ENCODE peak calls at places on chromosomes 1 and 21, in six cellular contexts. Y, G, T, W, Z and D are unnamed samples. For H3K9me3 and H3K4me1, the result is how much of the 10 kb centered on the place peaks cover.

GRCh38 chr1:31715097-31715872 is 11.5 kb upstream of the COL16A1 start:
- DNase-seq in G (peak), T (peak), Y (peak), W (peak), Z (no peak), D (no peak)

GRCh38 chr1:6260433-6260934 is 414 bp downstream of the GPR153 start:
- DNase-seq in Z (peak), T (no peak), G (peak), Y (peak), W (peak), D (no peak)

GRCh38 chr1:53982034-53982761 is 35.8 kb downstream of the LDLRAD1 start:
- DNase-seq in G (peak), W (no peak), T (peak), Y (no peak), Z (peak), D (no peak)

GRCh38 chr1:57983441-57983840 is 559.6 kb upstream of the DAB1 start:
- DNase-seq in Z (no peak), W (no peak), Y (no peak), G (no peak), T (no peak), D (no peak)

GRCh38 chr1:205505791-205506190 is 1.3 kb downstream of the CDK18 start:
- DNase-seq in Y (peak), Z (peak), G (peak), W (no peak), T (peak), D (no peak)

GRCh38 chr1:63368131-63368530 is 704 bp downstream of the ALG6 start:
- DNase-seq in Z (no peak), Y (no peak), W (peak), T (no peak), G (no peak), D (no peak)

GRCh38 chr1:96418969-96419368 is 302.6 kb upstream of the PTBP2 start:
- DNase-seq in Y (no peak), G (no peak), T (no peak), W (no peak), Z (no peak), D (no peak)

GRCh38 chr1:36595921-36596320 is 113.2 kb upstream of the CSF3R start:
- DNase-seq in T (no peak), Z (no peak), G (no peak), Y (no peak), W (no peak), D (no peak)

GRCh38 chr1:29939086-29939485 is 702.8 kb downstream of the PTPRU start:
- DNase-seq in Z (peak), W (no peak), Y (no peak), G (no peak), T (no peak), D (no peak)

GRCh38 chr1:178037510-178038253 is 56.2 kb upstream of the RASAL2 start:
- DNase-seq in Z (peak), Y (peak), T (peak), W (no peak), G (peak), D (no peak)

GRCh38 chr1:2645143-2645542 is 12.3 kb upstream of the MMEL1 start:
- DNase-seq in T (no peak), G (no peak), W (no peak), Z (no peak), Y (peak), D (no peak)

GRCh38 chr1:2645776-2646175 is 13.0 kb upstream of the MMEL1 start:
- DNase-seq in Y (peak), G (no peak), W (no peak), Z (no peak), T (no peak), D (no peak)

GRCh38 chr1:2646837-2647236 is 14.0 kb upstream of the MMEL1 start:
- DNase-seq in T (no peak), Y (no peak), G (no peak), W (no peak), Z (no peak), D (no peak)

GRCh38 chr1:2650967-2651645 is 18.3 kb upstream of the MMEL1 start:
- DNase-seq in T (no peak), Z (no peak), G (no peak), W (no peak), Y (peak), D (no peak)
- H3K9me3 ChIP-seq in T (under half), Z (under half), G (under half), W (under half), Y (under half), D (under half)

DNA sequence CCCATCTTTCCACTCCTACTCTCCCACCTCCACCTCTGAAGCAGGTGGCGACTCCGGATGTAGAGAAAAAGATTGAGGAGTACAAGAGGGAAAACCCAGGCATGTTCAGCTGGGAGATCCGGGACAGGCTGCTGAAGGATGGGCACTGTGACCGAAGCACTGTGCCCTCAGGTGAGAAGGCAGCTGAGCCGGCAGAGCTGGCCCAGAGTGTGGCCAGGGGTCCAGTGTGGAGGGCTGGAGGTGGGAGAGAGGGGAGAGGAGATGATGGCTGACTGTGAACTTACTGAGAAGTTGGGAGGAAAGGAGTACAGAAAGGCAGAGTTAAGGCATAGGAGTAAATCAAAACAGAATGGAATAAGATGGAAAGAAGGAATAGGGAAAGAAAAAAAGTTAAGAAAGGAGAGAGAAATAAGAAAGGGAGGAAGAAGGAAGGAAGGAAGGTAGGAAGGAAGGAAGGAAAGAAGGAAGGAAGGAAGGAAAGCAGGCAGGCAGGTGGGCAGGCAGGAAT is 4.5 kb downstream of the PAX7 start:
- DNase-seq in Y (no peak), G (no peak), W (no peak), T (no peak), Z (no peak), D (no peak)
- H3K4me1 ChIP-seq in Y (under half), G (under half), W (under half), T (under half), Z (under half), D (under half)

GRCh38 chr1:44642255-44642654 is 32.0 kb downstream of the TMEM53 start:
- DNase-seq in G (no peak), T (no peak), W (no peak), Y (no peak), Z (no peak), D (no peak)
- H3K27ac ChIP-seq in G (no peak), T (no peak), W (no peak), Y (peak), Z (no peak), D (no peak)

DNA sequence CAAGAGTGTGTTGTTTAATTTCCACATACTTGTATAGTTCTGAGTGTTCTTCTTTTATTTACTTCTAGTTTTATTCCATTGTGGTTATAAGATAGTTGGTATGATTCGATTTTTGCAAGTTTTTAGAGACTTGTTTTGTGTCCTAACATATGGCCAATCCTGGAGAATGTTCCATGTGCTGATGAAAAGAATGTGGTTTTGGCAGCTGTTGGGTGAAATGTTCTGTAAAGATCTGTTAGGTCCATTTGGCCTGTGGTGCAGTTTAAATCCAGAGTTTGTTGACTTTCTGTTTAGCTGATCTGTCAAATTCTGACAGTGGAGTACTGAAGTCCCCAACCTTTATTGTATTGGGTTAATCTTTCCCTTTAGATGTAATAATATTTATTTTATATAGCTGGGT is 19.5 kb upstream of the TIPRL start:
- DNase-seq in W (no peak), Z (no peak), G (no peak), Y (no peak), T (no peak), D (no peak)
- H3K9me3 ChIP-seq in W (under half), Z (under half), G (under half), Y (under half), T (under half), D (under half)

DNA sequence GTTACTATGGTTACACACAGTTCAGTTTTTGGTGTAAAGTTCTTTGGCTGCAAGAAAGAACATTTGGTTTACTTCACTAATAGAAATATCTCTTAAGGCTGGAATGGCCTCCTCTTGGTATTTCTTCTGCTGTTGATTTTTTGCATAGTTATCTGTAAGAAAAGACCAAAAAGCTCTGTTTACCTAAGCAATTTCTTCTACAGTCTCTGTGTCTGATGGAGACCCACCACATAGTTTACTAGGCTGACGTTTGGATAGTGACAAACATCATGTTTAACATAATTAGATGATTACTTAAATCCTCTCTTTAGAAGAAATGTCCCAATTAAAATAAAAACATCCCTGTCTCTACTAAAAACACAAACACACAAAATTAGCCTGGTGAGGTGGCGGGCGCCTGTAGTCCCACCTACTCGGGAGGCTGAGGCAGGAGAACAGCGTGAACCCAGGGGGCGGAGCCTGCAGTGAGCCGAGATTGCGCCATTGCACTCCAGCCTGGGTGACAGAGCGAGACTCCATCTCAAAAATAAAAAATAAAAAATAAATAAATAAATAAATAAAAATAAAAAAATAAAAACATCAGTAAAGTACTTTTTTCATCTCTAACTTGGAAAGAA is 7.2 kb downstream of the PIGP start:
- DNase-seq in Y (no peak), Z (no peak), W (no peak), G (no peak), T (no peak), D (no peak)
- H3K4me1 ChIP-seq in Y (under half), Z (under half), W (under half), G (under half), T (under half), D (under half)

DNA sequence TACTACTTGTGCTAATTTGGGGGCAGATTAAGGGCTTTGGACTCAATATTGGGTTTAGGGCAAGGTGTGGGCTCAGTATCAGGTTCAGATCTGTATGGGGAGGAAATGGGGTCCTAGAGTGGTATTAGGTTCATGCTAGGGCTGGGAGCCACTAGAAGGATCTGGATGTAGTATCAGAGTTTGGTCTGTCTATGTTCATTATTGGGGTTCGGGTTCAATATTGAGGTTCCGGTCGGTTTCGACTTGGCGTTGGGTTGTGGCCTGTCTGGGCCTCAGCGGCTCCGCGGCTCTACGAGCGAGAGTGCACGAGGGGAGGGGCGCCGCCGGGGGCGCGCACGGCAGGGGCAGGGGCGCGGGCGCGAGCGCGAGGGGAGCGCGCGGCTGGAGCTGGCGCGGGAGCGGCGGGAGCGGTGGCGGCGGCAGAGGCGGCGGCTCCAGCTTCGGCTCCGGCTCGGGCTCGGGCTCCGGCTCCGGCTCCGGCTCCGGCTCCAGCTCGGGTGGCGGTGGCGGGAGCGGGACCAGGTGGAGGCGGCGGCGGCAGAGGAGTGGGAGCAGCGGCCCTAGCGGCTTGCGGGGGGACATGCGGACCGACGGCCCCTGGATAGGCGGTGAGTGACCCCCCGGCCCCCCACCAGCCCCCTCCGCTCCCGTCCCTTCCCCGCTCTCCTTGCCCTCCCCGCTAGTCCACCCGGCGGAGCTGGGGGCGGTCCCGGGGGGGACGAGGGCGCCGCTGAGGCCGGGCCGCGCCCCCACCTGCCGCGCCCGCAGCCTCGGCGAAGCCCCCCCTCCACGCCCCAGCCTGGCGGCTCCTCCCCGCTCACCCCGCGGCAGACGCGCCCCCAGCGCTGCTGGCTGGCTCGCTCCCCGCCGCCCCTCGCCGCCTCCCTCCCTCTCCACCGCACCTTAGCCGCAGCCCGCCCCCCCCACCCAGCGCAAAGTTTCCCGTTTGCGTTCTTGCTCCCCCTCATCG is at the start of gene PTPRF:
- DNase-seq in W (peak), Y (no peak), Z (peak), T (peak), G (peak), D (no peak)
- H3K27ac ChIP-seq in W (no peak), Y (no peak), Z (peak), T (peak), G (peak), D (no peak)

GRCh38 chr1:152252157-152252556 is 28.2 kb upstream of the HRNR start:
- DNase-seq in Z (peak), W (no peak), G (no peak), Y (no peak), T (no peak), D (no peak)
- H3K9me3 ChIP-seq in Z (under half), W (under half), G (under half), Y (under half), T (under half), D (under half)

GRCh38 chr1:176201568-176201967 is 5.5 kb downstream of the COP1 start:
- DNase-seq in G (no peak), W (no peak), T (no peak), Z (no peak), Y (no peak), D (no peak)
- H3K4me1 ChIP-seq in G (under half), W (under half), T (under half), Z (under half), Y (under half), D (under half)

DNA sequence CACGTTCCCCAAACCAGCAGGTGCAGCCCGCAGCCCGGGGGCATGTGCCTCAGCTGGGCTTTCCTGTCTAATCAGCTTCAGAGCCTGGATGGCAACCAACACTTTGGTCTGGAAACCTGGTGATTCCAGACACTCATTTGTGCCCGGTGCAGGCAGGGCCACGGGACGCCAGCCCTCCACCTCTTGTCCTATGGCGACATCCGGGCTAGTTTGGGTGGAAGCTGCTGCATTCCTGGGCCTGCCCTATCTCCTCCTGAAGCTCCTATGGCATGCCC is 111.8 kb downstream of the WDR4 start:
- DNase-seq in Y (no peak), Z (no peak), T (no peak), G (no peak), W (no peak), D (no peak)
- H3K27ac ChIP-seq in Y (no peak), Z (no peak), T (no peak), G (no peak), W (no peak), D (no peak)